ENCODE peak calls at places on chromosomes 12 and 14, in four cellular contexts. T, P, X and R are unnamed samples.

GRCh38 chr14:92624764-92625163 is 111.2 kb downstream of the RIN3 start:
- DNase-seq in T (no peak), P (no peak), X (no peak), R (no peak)

GRCh38 chr14:106790189-106791036 is 1264.0 kb downstream of the TMEM121 start:
- DNase-seq in T (peak), P (peak), X (peak), R (peak)

GRCh38 chr12:127143020-127143419 is 1124.0 kb upstream of the TMEM132C start:
- DNase-seq in T (no peak), P (no peak), X (no peak), R (no peak)

GRCh38 chr12:9740109-9740750 is 7.3 kb upstream of the CLECL1 start:
- DNase-seq in T (no peak), P (no peak), X (no peak), R (no peak)

GRCh38 chr12:31215521-31216232 is 110.3 kb downstream of the SINHCAF start:
- DNase-seq in T (no peak), P (no peak), X (no peak), R (no peak)

GRCh38 chr12:6222009-6222702 is 22.0 kb downstream of the CD9 start:
- DNase-seq in T (no peak), P (no peak), X (no peak), R (no peak)

GRCh38 chr14:54881235-54881760 is 21.3 kb downstream of the GCH1 start:
- DNase-seq in T (no peak), P (no peak), X (no peak), R (no peak)

GRCh38 chr14:90281261-90281660 is 24.9 kb downstream of the PSMC1 start:
- DNase-seq in T (no peak), P (no peak), X (no peak), R (no peak)

GRCh38 chr14:104388631-104389325 is 190.8 kb upstream of the C14orf180 start:
- DNase-seq in T (no peak), P (peak), X (no peak), R (peak)

GRCh38 chr12:80412343-80412953 is 31.6 kb upstream of the PTPRQ start:
- DNase-seq in T (no peak), P (no peak), X (peak), R (no peak)

GRCh38 chr14:101758913-101759593 is 2.5 kb upstream of the PPP2R5C start:
- DNase-seq in T (no peak), P (no peak), X (no peak), R (no peak)

GRCh38 chr14:75559451-75560187 is 18.8 kb upstream of the FLVCR2 start:
- DNase-seq in T (no peak), P (no peak), X (no peak), R (peak)

GRCh38 chr12:2076196-2076570 is 23.4 kb downstream of the CACNA1C start:
- DNase-seq in T (no peak), P (no peak), X (no peak), R (no peak)

GRCh38 chr12:92717202-92717601 is 14.4 kb downstream of the PLEKHG7 start:
- DNase-seq in T (no peak), P (no peak), X (no peak), R (no peak)